ENCODE peak calls at places on chromosomes 13 and 19, in four cellular contexts. One of them, this sample, is unnamed.

GRCh38 chr13:105445793-105446192 is 1089.7 kb downstream of the EFNB2 start:
- DNase-seq in K562: no peak
- DNase-seq in HepG2: no peak
- DNase-seq in HCT116: no peak
- DNase-seq in this sample: no peak

GRCh38 chr19:30672926-30673325 is 300.7 kb downstream of the ZNF536 start:
- DNase-seq in HepG2: no peak
- DNase-seq in HCT116: no peak
- DNase-seq in K562: no peak
- DNase-seq in this sample: no peak

GRCh38 chr13:51663980-51664957 is 80.0 kb downstream of the WDFY2 start:
- DNase-seq in HepG2: no peak
- DNase-seq in K562: no peak
- DNase-seq in HCT116: no peak
- DNase-seq in this sample: no peak

GRCh38 chr13:97945342-97945741 is 8.1 kb upstream of the IPO5 start:
- DNase-seq in HepG2: no peak
- DNase-seq in HCT116: no peak
- DNase-seq in K562: no peak
- DNase-seq in this sample: no peak

GRCh38 chr13:97141564-97142005 is 80.5 kb upstream of the MBNL2 start:
- DNase-seq in HepG2: peak
- DNase-seq in HCT116: peak
- DNase-seq in K562: peak
- DNase-seq in this sample: peak

GRCh38 chr13:33536639-33537425 is 251.3 kb upstream of the STARD13 start:
- DNase-seq in HepG2: no peak
- DNase-seq in K562: no peak
- DNase-seq in HCT116: no peak
- DNase-seq in this sample: no peak

GRCh38 chr13:101211261-101211660 is 205.0 kb downstream of the NALCN start:
- DNase-seq in HCT116: no peak
- DNase-seq in HepG2: no peak
- DNase-seq in K562: no peak
- DNase-seq in this sample: peak

GRCh38 chr19:15249912-15250634 is 17.8 kb upstream of the EPHX3 start:
- DNase-seq in HCT116: no peak
- DNase-seq in K562: no peak
- DNase-seq in HepG2: no peak
- DNase-seq in this sample: no peak

GRCh38 chr19:39304701-39305571 is 8.7 kb downstream of the IFNL1 start:
- DNase-seq in K562: peak
- DNase-seq in HCT116: no peak
- DNase-seq in HepG2: no peak
- DNase-seq in this sample: no peak

GRCh38 chr13:102825921-102826706 is 19.7 kb upstream of the ERCC5 start:
- DNase-seq in K562: no peak
- DNase-seq in HCT116: no peak
- DNase-seq in HepG2: no peak
- DNase-seq in this sample: no peak

GRCh38 chr13:39051157-39051556 is 12.9 kb downstream of the NHLRC3 start:
- DNase-seq in HepG2: peak
- DNase-seq in HCT116: peak
- DNase-seq in K562: peak
- DNase-seq in this sample: no peak

GRCh38 chr19:15421136-15421535 is 2.3 kb upstream of the AKAP8L start:
- DNase-seq in HCT116: no peak
- DNase-seq in HepG2: no peak
- DNase-seq in K562: no peak
- DNase-seq in this sample: no peak

GRCh38 chr19:3565177-3565576 is 7.6 kb upstream of the HMG20B start:
- DNase-seq in HepG2: peak
- DNase-seq in HCT116: peak
- DNase-seq in K562: peak
- DNase-seq in this sample: no peak

GRCh38 chr19:57559008-57559403 is 657 bp downstream of the ZNF550 start:
- DNase-seq in HepG2: peak
- DNase-seq in K562: peak
- DNase-seq in HCT116: no peak
- DNase-seq in this sample: no peak
- TF ChIP-seq TCF7L2 in HepG2: no peak
- TF ChIP-seq TCF7L2 in K562: no peak
- TF ChIP-seq TCF7L2 in HCT116: no peak
- TF ChIP-seq TCF7L2 in this sample: no peak

DNA sequence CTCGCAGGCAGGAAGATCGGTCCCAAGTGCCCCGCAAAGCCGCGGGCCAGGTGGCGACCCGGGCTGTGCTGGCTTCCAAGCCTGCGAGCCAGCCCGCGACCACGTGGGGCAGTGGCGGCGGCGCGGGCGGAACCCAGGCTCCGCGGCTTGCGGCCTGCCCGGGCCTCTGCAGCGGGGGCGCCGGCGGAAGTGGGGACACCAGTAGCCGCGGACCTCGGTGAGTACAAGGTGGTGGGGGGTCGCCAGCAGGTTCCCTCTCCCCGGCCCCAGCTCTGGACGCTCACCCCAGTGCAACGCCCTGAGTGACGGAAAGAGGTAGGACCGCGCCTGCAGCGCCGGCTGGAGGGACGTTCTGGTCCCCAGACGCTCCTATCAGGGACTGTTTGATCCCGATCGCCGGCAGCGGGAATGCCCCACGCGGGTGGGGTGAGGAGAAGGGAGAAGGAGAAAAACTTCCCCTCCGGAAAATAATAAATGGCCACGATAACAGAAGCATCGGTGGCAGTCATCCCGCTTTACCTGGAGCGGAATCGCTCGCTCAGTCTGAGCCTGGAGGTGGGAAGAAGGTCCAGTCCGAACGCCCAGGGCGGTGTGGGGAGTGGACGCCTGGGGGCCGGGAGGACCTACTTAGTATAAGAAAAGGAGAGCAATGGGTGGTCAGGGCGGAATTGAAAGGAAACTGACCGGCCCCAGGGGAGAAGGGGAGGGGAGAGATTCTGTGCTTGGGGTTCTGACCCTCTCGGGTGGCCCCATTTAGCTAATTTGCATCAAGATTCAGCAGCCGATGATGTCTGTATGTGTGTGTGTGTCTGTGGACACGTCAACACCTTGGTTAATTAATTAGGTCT is at the start of gene GEMIN7:
- DNase-seq in HCT116: peak
- DNase-seq in K562: peak
- DNase-seq in HepG2: peak
- DNase-seq in this sample: no peak
- TF ChIP-seq CTCF in HCT116: no peak
- TF ChIP-seq CTCF in K562: peak
- TF ChIP-seq CTCF in HepG2: peak
- TF ChIP-seq CTCF in this sample: no peak

DNA sequence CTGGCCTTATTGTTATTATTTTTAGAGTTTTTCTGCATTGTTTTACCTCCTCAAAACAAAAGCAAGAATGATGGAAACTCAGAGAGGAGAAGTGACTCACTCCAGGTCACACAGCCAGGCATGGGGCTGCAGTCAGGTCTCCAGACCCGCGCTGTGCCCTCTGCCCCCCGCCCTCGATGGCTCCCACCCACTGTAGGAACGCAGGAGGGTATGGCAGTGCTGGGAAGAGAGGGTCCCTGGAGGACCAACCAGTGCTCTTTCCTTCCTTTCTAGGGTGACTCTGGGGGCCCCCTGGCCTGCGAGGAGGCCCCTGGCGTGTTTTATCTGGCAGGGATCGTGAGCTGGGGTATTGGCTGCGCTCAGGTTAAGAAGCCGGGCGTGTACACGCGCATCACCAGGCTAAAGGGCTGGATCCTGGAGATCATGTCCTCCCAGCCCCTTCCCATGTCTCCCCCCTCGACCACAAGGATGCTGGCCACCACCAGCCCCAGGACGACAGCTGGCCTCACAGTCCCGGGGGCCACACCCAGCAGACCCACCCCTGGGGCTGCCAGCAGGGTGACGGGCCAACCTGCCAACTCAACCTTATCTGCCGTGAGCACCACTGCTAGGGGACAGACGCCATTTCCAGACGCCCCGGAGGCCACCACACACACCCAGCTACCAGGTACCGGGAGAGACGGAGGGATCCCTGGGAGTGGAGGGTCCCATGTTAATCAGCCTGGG is 5.6 kb downstream of the TIMM13 start:
- DNase-seq in HepG2: no peak
- DNase-seq in HCT116: no peak
- DNase-seq in K562: no peak
- DNase-seq in this sample: no peak
- TF ChIP-seq POLR2AphosphoS5 in HepG2: no peak
- TF ChIP-seq POLR2AphosphoS5 in HCT116: no peak
- TF ChIP-seq POLR2AphosphoS5 in K562: peak
- TF ChIP-seq POLR2AphosphoS5 in this sample: no peak

GRCh38 chr13:107563099-107563925 is 652.0 kb downstream of the LIG4 start:
- DNase-seq in K562: no peak
- DNase-seq in HepG2: peak
- DNase-seq in HCT116: no peak
- DNase-seq in this sample: no peak
- TF ChIP-seq TCF7L2 in K562: no peak
- TF ChIP-seq TCF7L2 in HepG2: no peak
- TF ChIP-seq TCF7L2 in HCT116: no peak
- TF ChIP-seq TCF7L2 in this sample: no peak

GRCh38 chr13:76885203-76886004 is 801 bp downstream of the KCTD12 start:
- DNase-seq in HepG2: no peak
- DNase-seq in K562: peak
- DNase-seq in HCT116: no peak
- DNase-seq in this sample: no peak

GRCh38 chr13:76886005-76886291 is 257 bp downstream of the KCTD12 start:
- DNase-seq in HCT116: no peak
- DNase-seq in K562: no peak
- DNase-seq in HepG2: no peak
- DNase-seq in this sample: no peak

GRCh38 chr13:76884571-76885202 is 1.5 kb downstream of the KCTD12 start:
- DNase-seq in HCT116: no peak
- DNase-seq in K562: no peak
- DNase-seq in HepG2: no peak
- DNase-seq in this sample: no peak

GRCh38 chr13:76887070-76887563 is 912 bp upstream of the KCTD12 start:
- DNase-seq in HepG2: no peak
- DNase-seq in HCT116: no peak
- DNase-seq in K562: no peak
- DNase-seq in this sample: no peak

DNA sequence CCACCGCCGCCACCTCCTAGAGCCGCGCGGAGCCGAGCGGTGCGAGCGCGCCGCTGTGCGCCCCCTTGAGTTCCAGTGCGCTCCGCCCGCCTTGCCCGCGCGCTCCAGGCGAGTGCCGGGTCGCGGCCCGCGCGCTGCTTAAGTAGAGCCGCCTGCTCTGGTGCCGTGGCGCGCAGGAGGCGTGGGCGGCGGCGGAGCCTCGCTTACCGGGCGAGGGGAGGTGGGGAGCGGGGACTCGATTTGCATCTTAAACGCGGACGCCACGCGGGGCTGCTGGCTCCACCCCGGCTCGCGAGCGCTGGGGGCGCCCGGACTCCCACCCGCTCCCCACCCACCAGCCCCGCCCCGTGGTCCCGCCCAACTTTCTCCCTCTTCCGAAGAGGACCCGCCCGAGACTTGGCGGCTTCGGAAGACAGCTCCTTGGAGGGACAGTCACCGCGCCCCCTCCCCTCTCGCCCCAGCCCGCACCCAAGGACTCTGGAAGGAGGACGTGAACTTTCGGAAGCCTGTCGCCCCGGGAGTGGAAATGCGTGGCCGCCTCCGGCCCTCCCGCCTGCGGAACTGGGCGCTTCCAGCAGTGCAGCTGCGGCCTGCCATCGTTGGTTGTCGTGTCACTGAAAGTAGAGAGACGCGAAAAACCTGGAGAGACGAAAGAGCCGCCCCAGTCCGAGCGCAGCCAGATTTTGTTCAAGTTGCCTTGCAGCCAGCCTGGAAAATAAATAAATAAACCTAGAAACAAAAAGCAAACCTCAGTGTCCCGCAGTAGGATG is at the start of gene KCTD12:
- DNase-seq in HCT116: peak
- DNase-seq in HepG2: no peak
- DNase-seq in K562: peak
- DNase-seq in this sample: no peak
- TF ChIP-seq CTCF in HCT116: no peak
- TF ChIP-seq CTCF in HepG2: peak
- TF ChIP-seq CTCF in K562: peak
- TF ChIP-seq CTCF in this sample: peak

DNA sequence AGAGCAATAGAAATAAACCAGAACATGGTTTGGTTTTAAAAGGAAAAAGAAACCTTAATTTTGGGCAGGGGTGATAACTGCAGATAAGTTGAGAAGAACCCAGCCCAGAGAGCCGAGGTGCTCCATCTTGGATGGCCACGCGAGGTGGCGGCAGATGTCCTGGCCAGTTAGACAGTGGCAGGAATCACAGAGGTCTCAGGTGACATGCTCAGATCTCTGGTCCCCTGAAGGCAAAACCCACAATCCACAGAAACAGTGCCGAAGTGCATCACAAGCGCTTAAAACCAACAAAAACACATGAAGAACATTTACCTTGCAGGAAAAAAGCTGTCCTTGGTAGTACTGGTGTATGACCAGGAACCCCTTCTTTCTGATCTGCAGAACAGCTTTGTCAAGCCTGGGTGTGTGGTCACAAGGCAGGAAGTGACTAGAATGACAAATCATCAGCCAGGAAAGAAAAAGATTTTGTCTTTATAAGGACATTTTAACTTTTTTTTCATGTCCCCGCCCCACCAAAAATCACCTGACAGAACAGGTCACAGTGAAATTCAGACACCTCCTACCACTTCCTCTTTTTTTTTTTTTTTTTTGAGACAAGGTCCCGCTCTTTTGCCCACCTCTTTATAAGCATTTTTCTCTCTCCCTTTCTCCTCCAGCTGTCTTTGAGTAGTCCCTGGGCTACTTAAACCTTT is at the start of gene LCP1:
- DNase-seq in HCT116: no peak
- DNase-seq in HepG2: no peak
- DNase-seq in K562: peak
- DNase-seq in this sample: no peak
- TF ChIP-seq POLR2AphosphoS5 in HCT116: no peak
- TF ChIP-seq POLR2AphosphoS5 in HepG2: no peak
- TF ChIP-seq POLR2AphosphoS5 in K562: peak
- TF ChIP-seq POLR2AphosphoS5 in this sample: no peak

DNA sequence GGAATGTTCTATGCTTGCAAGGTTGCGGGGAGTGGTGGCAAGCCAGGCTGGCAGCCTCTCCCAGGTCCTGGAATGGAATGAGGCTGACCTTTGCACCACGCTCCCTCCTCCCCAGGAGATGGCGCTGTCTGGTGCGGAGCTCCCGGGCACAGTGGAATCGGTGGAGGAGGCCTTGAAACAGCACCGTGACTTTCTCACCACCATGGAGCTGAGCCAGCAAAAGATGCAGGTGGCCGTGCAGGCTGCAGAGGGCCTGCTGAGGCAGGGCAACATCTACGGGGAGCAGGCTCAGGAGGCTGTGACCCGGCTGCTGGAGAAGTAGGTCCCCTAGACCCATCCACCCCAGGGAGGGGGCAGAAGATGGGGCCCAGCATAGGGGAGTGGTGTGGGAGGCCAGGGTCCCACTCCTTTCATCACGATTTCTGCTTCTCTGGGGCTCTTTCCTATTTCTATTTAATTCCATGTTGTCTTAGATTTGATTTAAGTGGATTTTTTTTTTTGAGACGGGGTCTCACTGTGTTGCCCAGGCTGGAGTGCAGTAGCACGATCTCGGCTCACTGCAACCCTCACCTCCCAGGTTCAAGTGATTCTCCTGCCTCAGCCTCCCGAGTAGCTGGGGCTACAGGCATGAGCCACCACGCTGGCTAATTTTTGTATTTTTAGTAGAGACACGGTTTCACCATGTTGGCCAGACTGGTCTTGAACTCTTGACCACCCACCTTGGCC is 53.2 kb upstream of the SHKBP1 start:
- DNase-seq in HCT116: peak
- DNase-seq in K562: peak
- DNase-seq in HepG2: peak
- DNase-seq in this sample: no peak
- TF ChIP-seq TCF7L2 in HCT116: no peak
- TF ChIP-seq TCF7L2 in K562: no peak
- TF ChIP-seq TCF7L2 in HepG2: no peak
- TF ChIP-seq TCF7L2 in this sample: no peak